ENCODE peak calls at places on chromosome 5, in four cellular contexts. N is SK-N-SH, C is H1, T is K562. I is an unnamed sample.

GRCh38 chr5:126973193-126973592 is 57.2 kb downstream of the MARCHF3 start:
- DNase-seq in N (no peak), C (peak; percentile 2), T (no peak), I (peak; percentile 31)

GRCh38 chr5:112253478-112254250 is 165.4 kb downstream of the EPB41L4A start:
- DNase-seq in N (no peak), C (no peak), T (no peak), I (no peak)

GRCh38 chr5:116032094-116032517 is at the start of gene ARL14EPL:
- DNase-seq in N (peak; percentile 3), C (peak; percentile 15), T (peak; percentile 67), I (peak; percentile 17)

GRCh38 chr5:126984632-126985031 is 45.7 kb downstream of the MARCHF3 start:
- DNase-seq in N (no peak), C (no peak), T (no peak), I (no peak)

GRCh38 chr5:176660860-176661641 is 13.8 kb downstream of the TSPAN17 start:
- DNase-seq in N (peak; percentile 92), C (peak; percentile 80), T (peak; percentile 90), I (peak; percentile 89)

GRCh38 chr5:55467862-55468551 is 66.8 kb downstream of the PLPP1 start:
- DNase-seq in N (no peak), C (no peak), T (no peak), I (no peak)

GRCh38 chr5:163893301-163893700 is 387.9 kb downstream of the MAT2B start:
- DNase-seq in N (no peak), C (no peak), T (no peak), I (no peak)

GRCh38 chr5:73857446-73857845 is 231.4 kb downstream of the ARHGEF28 start:
- DNase-seq in N (no peak), C (no peak), T (no peak), I (no peak)

GRCh38 chr5:77953374-77953773 is 177.2 kb upstream of the TBCA start:
- DNase-seq in N (no peak), C (no peak), T (no peak), I (no peak)
- TF ChIP-seq TEAD4 in N (no peak), C (no peak), T (no peak), I (no peak)

GRCh38 chr5:123720955-123721354 is 209.0 kb downstream of the CSNK1G3 start:
- DNase-seq in N (no peak), C (no peak), T (no peak), I (no peak)
- TF ChIP-seq TEAD4 in N (no peak), C (no peak), T (no peak), I (no peak)

GRCh38 chr5:423626-424258 is 19.2 kb upstream of the EXOC3 start:
- DNase-seq in N (no peak), C (no peak), T (peak; percentile 40), I (no peak)

GRCh38 chr5:423233-423565 is 19.8 kb upstream of the EXOC3 start:
- DNase-seq in N (no peak), C (no peak), T (no peak), I (no peak)

GRCh38 chr5:425714-426113 is 17.3 kb upstream of the EXOC3 start:
- DNase-seq in N (no peak), C (no peak), T (no peak), I (no peak)

GRCh38 chr5:422323-423232 is 20.4 kb upstream of the EXOC3 start:
- DNase-seq in N (no peak), C (no peak), T (no peak), I (peak; percentile 3)

DNA sequence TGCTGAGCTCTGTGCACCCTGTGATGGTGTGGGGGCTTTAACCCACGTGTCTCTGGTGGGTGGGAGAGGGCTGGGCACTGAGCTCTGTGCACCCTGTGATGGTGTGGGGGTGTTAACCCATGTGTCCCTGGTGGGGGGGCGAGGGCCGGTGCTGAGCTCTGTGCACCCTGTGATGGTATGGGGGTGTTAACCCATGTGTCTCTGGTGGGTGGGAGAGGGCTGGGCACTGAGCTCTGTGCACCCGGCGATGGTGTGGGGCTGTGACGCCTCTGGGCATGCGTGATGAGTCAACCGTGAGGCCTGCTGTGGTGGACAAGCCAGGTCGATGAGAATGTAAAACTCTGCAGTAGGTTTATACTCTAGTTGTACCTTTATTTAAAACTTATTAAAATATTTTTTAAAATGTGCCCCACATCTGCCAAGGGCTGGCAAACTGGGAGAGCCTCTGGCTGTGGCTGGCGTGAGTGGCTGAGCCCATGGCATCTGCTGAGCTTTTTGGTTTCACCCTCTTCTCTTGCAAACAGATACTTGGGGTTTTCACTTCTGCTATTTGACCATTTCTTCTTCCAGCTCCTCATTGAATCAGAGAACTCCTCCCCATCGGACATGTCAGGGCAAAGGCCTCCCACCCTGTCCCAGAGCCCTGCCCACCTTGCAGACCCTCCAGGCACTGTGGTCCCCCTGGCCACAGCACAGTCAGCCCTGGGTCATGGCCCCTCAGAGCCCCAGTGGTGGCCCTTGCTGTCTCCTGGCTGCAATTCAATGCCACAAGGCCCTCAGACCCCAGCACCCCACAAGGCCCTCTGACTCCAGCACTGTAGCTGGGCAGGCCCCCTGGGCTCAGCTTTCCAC is 18.5 kb upstream of the EXOC3 start:
- DNase-seq in N (no peak), C (no peak), T (no peak), I (no peak)
- TF ChIP-seq TEAD4 in N (no peak), C (no peak), T (no peak), I (no peak)

GRCh38 chr5:181281077-181281983 is 20.4 kb upstream of the TRIM52 start:
- DNase-seq in N (peak; percentile 94), C (peak; percentile 91), T (peak; percentile 96), I (peak; percentile 79)
- TF ChIP-seq TEAD4 in N (peak; percentile 29), C (no peak), T (peak; percentile 47), I (no peak)

GRCh38 chr5:39209924-39210323 is 9.4 kb downstream of the FYB1 start:
- DNase-seq in N (no peak), C (no peak), T (no peak), I (peak; percentile 13)
- TF ChIP-seq TEAD4 in N (no peak), C (no peak), T (no peak), I (no peak)

DNA sequence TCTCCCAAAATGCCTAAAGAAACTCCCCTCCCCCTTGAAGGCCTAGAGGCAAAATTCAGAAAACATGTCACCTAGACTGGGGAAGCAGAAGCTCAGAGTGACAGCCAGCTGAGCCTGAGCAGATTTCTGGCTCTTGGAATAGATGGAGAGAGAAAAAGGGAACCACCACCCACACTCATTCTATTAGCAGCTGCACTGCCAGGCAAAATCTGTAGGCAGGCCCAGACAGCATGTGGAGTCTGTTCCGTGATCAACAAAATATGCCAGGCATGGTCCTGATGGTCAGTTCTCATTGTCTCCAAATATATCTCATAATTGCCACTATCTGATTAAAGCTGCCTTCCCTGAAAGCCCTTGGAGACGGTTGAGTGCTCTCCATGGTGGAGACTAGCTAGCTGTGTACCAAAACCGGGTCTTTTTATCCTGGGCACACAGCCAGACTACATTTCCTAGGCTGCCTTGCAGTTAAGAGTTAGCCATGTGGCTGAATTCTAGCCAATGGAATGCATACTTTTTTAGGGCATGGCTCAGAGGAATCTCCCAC is 131.7 kb upstream of the GPR151 start:
- DNase-seq in N (peak; percentile 61), C (no peak), T (no peak), I (no peak)
- TF ChIP-seq TEAD4 in N (peak; percentile 57), C (no peak), T (no peak), I (no peak)